ENCODE peak calls at places on chromosomes 7 and 10, in four cellular contexts. Q is GM23338, Z is GM12878, K is HepG2. N is an unnamed sample.

GRCh38 chr7:91198371-91198770 is 65.9 kb upstream of the FZD1 start:
- DNase-seq in K (no peak), Q (no peak), Z (no peak), N (no peak)

GRCh38 chr7:103560136-103560535 is 114.1 kb upstream of the SLC26A5 start:
- DNase-seq in Z (no peak), K (no peak), Q (no peak), N (no peak)

GRCh38 chr7:73770002-73770859 is at the start of gene CLDN3:
- DNase-seq in Z (no peak), K (no peak), Q (peak), N (peak)

GRCh38 chr10:63698815-63699205 is 177.6 kb downstream of the REEP3 start:
- DNase-seq in Z (no peak), Q (peak), K (no peak), N (no peak)

GRCh38 chr10:43688348-43688892 is 39.7 kb upstream of the ZNF32 start:
- DNase-seq in K (no peak), Q (no peak), Z (no peak), N (no peak)

GRCh38 chr7:82442492-82443043 is 1.0 kb downstream of the CACNA2D1 start:
- DNase-seq in K (no peak), Z (no peak), Q (peak), N (no peak)

GRCh38 chr10:9238041-9238440 is 1183.6 kb downstream of the GATA3 start:
- DNase-seq in Q (no peak), Z (no peak), K (no peak), N (no peak)

GRCh38 chr10:5321273-5321672 is 43.5 kb upstream of the UCN3 start:
- DNase-seq in Z (no peak), Q (no peak), K (no peak), N (no peak)

GRCh38 chr7:111264111-111264868 is 173.4 kb downstream of the LRRN3 start:
- DNase-seq in K (no peak), Z (no peak), Q (no peak), N (no peak)

GRCh38 chr10:30151581-30152389 is 92.4 kb upstream of the JCAD start:
- DNase-seq in Z (no peak), K (no peak), Q (peak), N (peak)

GRCh38 chr7:110841840-110842579 is 248.9 kb upstream of the LRRN3 start:
- DNase-seq in Q (no peak), K (no peak), Z (no peak), N (no peak)

GRCh38 chr10:23344251-23344841 is at the start of gene C10orf67:
- DNase-seq in Q (peak), K (no peak), Z (no peak), N (peak)

GRCh38 chr10:18658301-18658991 is 785 bp upstream of the ARL5B start:
- DNase-seq in K (peak), Z (peak), Q (no peak), N (no peak)

GRCh38 chr7:31058688-31059087 is 6.6 kb downstream of the ADCYAP1R1 start:
- DNase-seq in K (no peak), Z (no peak), Q (no peak), N (no peak)

GRCh38 chr7:31056775-31057346 is 4.8 kb downstream of the ADCYAP1R1 start:
- DNase-seq in Z (no peak), K (no peak), Q (peak), N (no peak)

GRCh38 chr7:31059551-31059950 is 7.4 kb downstream of the ADCYAP1R1 start:
- DNase-seq in Z (no peak), Q (peak), K (no peak), N (no peak)

GRCh38 chr7:31055501-31055900 is 3.4 kb downstream of the ADCYAP1R1 start:
- DNase-seq in Z (no peak), Q (no peak), K (no peak), N (no peak)

GRCh38 chr7:31058122-31058521 is 6.0 kb downstream of the ADCYAP1R1 start:
- DNase-seq in K (no peak), Z (no peak), Q (no peak), N (no peak)
- H2AFZ ChIP-seq in K (no peak), Z (no peak), Q (no peak), N (no peak)

DNA sequence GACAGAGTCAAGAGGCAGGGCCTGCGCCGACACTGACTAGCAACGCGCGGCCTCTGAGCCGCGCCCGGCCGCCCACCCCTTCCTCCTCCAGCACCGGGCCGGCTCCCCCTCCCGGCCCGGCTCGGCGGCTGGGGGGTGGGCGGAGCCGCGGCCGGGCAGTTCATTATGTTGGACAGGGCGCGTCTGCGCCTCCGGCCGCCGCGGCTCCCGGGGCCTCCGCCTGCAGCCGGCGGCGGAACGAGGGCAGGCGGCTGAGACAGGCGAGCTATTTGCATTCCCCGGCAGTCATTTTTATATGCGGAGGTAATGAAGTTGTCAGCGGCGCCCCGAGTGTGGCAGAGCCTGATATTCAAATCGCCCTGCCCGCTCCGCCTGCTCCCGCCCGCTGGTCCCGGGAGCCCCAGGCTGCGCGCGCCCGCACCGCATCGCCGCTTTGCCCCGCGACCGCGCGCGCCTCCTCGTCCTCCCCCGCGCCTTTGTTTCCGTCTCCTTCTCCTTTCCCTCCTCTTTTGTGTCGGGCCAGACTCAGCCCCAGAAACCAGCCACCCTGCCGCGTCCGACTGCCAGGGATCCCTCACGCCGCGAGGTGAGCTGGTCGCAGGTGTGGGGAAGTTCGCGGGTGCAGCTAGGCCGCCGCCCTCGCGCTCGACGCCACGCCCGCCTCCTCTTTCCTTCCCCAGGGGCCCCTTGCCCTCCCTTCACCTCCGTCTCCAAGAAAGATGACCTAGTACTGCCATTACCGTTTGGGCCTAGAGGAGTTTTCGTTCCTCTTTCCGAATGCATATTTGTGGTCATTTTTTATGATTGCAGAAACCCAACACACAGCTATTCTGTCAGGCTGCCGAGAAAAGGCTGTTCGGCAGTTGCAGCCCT is 107.0 kb downstream of the SNX10 start:
- DNase-seq in Q (peak), K (no peak), Z (peak), N (peak)
- TF ChIP-seq JUNB in Q (no peak), K (no peak), Z (peak), N (no peak)

GRCh38 chr7:1468203-1468602 is 8.9 kb upstream of the MICALL2 start:
- DNase-seq in Q (no peak), Z (no peak), K (no peak), N (no peak)
- H2AFZ ChIP-seq in Q (no peak), Z (no peak), K (no peak), N (no peak)

DNA sequence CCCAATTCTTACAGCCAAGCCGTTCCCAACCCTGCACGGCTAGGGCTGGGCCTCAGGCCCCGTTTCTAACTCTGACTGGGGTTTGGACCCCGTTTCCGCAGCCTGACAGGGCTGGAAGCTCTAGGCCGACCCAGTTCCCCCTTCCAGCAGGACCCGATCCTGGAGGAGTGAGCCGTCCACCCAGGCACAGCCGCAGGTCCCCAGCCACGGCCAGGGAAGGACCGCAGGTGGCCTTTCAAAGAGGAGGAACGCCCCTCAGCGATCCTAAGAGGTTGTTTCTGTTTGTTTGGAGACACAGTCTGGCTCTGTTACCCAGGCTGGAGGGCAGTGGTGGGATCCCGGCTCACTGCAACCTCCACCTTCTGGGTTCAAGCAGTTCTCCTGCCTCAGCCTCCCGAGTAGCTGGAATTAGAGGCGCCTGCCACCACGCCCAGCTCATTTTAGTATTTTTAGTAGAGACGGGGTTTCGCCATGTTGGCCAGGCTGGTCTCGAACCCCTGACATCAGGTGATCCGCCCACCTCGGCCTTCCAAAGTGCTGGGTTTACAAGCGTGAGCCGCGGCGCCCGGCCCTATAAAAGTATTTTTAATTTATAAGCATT is 778 bp upstream of the GET4 start:
- DNase-seq in Q (no peak), Z (no peak), K (no peak), N (peak)
- TF ChIP-seq JUNB in Q (no peak), Z (no peak), K (no peak), N (no peak)

N was measured in K562.